ENCODE peak calls at places on chromosomes 11 and 22, in six cellular contexts. U is AG04449, T is activated T-cell treated with anti-CD3 and anti-CD28 coated beads for 48 hours, D is kidney tubule cell, Y is neural crest cell, I is mucosa of gallbladder. J is an unnamed sample.

GRCh38 chr22:36768616-36769015 is 7.3 kb downstream of the IFT27 start:
- DNase-seq in U (no peak), T (no peak), D (no peak), Y (no peak), I (no peak), J (no peak)

GRCh38 chr11:13261600-13262061 is 16.0 kb upstream of the BMAL1 start:
- DNase-seq in U (peak), T (no peak), D (peak), Y (no peak), I (peak), J (no peak)

GRCh38 chr11:68524681-68525080 is 64.1 kb downstream of the PPP6R3 start:
- DNase-seq in U (no peak), T (no peak), D (no peak), Y (no peak), I (no peak), J (no peak)

GRCh38 chr11:58629857-58630256 is 7.4 kb downstream of the CNTF start:
- DNase-seq in U (peak), T (no peak), D (peak), Y (no peak), I (no peak), J (peak)

GRCh38 chr22:46905415-46905814 is 143.0 kb downstream of the TBC1D22A start:
- DNase-seq in U (no peak), T (no peak), D (no peak), Y (no peak), I (no peak), J (no peak)

GRCh38 chr22:27748355-27749168 is 53.0 kb downstream of the MN1 start:
- DNase-seq in U (no peak), T (no peak), D (no peak), Y (no peak), I (peak), J (no peak)

GRCh38 chr11:3091846-3092602 is 34.8 kb upstream of the CARS1 start:
- DNase-seq in U (no peak), T (peak), D (peak), Y (peak), I (peak), J (peak)

GRCh38 chr11:103631841-103632240 is 404.6 kb upstream of the DDI1 start:
- DNase-seq in U (no peak), T (no peak), D (no peak), Y (no peak), I (no peak), J (no peak)

GRCh38 chr11:33996498-33997454 is 54.8 kb upstream of the CAPRIN1 start:
- DNase-seq in U (no peak), T (peak), D (peak), Y (peak), I (peak), J (peak)

GRCh38 chr11:456533-456932 is 6.5 kb downstream of the PTDSS2 start:
- DNase-seq in U (no peak), T (no peak), D (no peak), Y (no peak), I (no peak), J (no peak)

GRCh38 chr11:24965780-24966179 is 468.9 kb downstream of the LUZP2 start:
- DNase-seq in U (no peak), T (no peak), D (no peak), Y (no peak), I (no peak), J (no peak)

GRCh38 chr22:44940121-44940520 is 69.7 kb downstream of the PHF21B start:
- DNase-seq in U (no peak), T (no peak), D (no peak), Y (no peak), I (no peak), J (no peak)

GRCh38 chr11:76102772-76103171 is 103.5 kb downstream of the WNT11 start:
- DNase-seq in U (no peak), T (no peak), D (no peak), Y (no peak), I (no peak), J (no peak)

GRCh38 chr11:8033312-8033715 is 46.2 kb downstream of the EIF3F start:
- DNase-seq in U (no peak), T (peak), D (peak), Y (peak), I (peak), J (peak)

GRCh38 chr11:24145411-24145810 is 351.4 kb upstream of the LUZP2 start:
- DNase-seq in U (no peak), T (no peak), D (no peak), Y (no peak), I (no peak), J (no peak)

GRCh38 chr22:45129703-45130524 is 33.8 kb upstream of the NUP50 start:
- DNase-seq in U (no peak), T (peak), D (no peak), Y (no peak), I (no peak), J (no peak)

GRCh38 chr11:114060402-114061052 is 1.0 kb downstream of the ZBTB16 start:
- DNase-seq in U (no peak), T (no peak), D (peak), Y (peak), I (no peak), J (peak)

GRCh38 chr11:131534611-131535010 is 164.2 kb downstream of the NTM start:
- DNase-seq in U (no peak), T (no peak), D (no peak), Y (no peak), I (no peak), J (no peak)

GRCh38 chr11:2203440-2204259 is 32.0 kb upstream of the TH start:
- DNase-seq in U (no peak), T (no peak), D (no peak), Y (no peak), I (no peak), J (no peak)

GRCh38 chr11:104672897-104673296 is 225.4 kb downstream of the CASP12 start:
- DNase-seq in U (no peak), T (no peak), D (no peak), Y (no peak), I (no peak), J (no peak)

GRCh38 chr11:9992306-9992705 is 301.7 kb downstream of the SBF2 start:
- DNase-seq in U (no peak), T (no peak), D (no peak), Y (no peak), I (no peak), J (no peak)